ENCODE peak calls at places on chromosome 15, in four cellular contexts. V is bronchial epithelial cell, W is cardiac fibroblast, J is fibroblast of mammary gland. B is an unnamed sample.

GRCh38 chr15:48842501-48842900 is 31.6 kb upstream of the CEP152 start:
- DNase-seq in V (no peak), W (no peak), J (no peak), B (no peak)

GRCh38 chr15:40439461-40440299 is 1.1 kb upstream of the BAHD1 start:
- DNase-seq in V (peak), W (peak), J (peak), B (no peak)

GRCh38 chr15:101455291-101455916 is 34.1 kb downstream of the PCSK6 start:
- DNase-seq in V (no peak), W (no peak), J (peak), B (no peak)

GRCh38 chr15:98968576-98968975 is 39.0 kb downstream of the PGPEP1L start:
- DNase-seq in V (no peak), W (no peak), J (no peak), B (no peak)

GRCh38 chr15:23566070-23567050 is 886 bp downstream of the MKRN3 start:
- DNase-seq in V (no peak), W (no peak), J (no peak), B (peak)

GRCh38 chr15:101348015-101348414 is 53.0 kb upstream of the SNRPA1 start:
- DNase-seq in V (no peak), W (no peak), J (no peak), B (no peak)

GRCh38 chr15:101258238-101259144 is 6.6 kb upstream of the CHSY1 start:
- DNase-seq in V (peak), W (peak), J (peak), B (peak)

GRCh38 chr15:89777821-89778380 is 1.8 kb downstream of the MESP2 start:
- DNase-seq in V (no peak), W (no peak), J (no peak), B (no peak)

GRCh38 chr15:77589839-77590238 is 42.9 kb downstream of the LINGO1 start:
- DNase-seq in V (no peak), W (peak), J (no peak), B (peak)

GRCh38 chr15:77327844-77328529 is 91.9 kb downstream of the PEAK1 start:
- DNase-seq in V (no peak), W (no peak), J (no peak), B (no peak)

DNA sequence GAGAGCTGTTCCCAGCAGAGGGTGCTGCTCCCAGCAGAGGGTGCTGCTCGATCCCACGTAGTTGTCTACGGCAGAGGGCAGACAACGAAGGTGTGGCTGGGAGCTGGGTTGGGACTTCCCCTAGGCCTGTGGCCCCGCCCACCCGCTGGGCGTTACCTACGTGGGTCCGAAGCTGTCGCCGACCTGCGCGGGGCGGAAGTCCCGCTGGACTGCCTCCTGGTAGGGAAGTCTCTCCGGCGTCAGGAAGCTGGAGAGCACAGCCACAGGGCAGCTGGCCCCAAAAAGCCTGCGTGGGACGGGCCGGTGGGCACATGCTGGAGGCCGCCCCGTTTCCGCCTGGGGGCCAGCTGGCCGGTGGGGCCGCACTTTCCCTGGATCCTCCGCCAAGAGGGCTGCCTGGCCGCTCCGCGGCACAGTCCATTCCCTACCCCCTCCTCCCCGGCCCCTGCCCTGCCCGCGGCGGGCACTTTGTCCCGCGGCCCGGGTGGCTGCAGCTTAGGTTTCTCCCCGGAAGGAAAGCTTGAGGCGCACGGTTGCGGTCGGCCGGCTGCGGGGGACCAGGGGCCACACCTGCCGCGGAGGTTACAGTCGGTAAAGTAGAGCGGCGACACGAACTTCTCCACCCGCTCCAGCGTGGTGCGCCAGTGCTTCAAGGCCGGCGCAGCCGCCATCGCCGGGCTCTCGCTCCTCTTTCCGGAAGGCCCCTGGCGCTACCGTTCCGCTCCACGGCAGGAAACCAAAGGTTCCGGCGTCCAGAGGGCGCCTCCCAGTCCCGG is at the start of gene MAN2C1:
- DNase-seq in V (peak), W (peak), J (peak), B (peak)
- TF ChIP-seq CTCF in V (peak), W (peak), J (peak), B (peak)

DNA sequence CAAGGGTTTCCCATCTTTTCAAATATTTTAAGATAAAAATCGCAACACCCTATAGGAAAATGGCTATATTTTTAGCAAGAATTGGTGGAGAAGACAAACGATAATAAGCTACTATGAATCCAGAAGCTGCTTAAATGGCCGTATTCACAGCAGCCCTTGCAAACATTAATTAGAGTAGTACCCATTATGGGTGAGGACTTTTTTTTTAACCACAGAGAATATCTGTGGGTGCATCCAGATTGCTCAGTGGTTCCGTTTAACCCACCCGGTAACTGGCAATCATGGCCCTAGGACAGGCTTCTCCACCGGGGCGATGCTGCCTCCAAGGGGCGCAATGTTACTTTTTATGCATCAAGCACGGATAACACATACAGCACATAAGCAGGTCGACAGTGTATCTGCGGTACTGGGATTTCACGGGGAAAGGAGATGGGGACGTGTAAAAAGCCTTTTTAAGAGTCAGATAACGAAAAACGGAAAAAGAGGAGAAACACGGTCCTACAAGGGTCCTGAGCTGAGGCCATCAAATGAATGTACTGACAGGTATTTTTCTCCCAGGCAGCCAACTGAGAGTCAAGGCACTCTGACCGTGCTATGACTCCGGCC is 968 bp upstream of the TMEM266 start:
- DNase-seq in V (peak), W (no peak), J (peak), B (peak)
- TF ChIP-seq CTCF in V (no peak), W (peak), J (peak), B (no peak)

GRCh38 chr15:63504979-63505841 is 817 bp downstream of the USP3 start:
- DNase-seq in V (peak), W (peak), J (peak), B (peak)
- TF ChIP-seq CTCF in V (peak), W (peak), J (peak), B (peak)

GRCh38 chr15:57667171-57667924 is 39.2 kb upstream of the POLR2M start:
- DNase-seq in V (peak), W (peak), J (peak), B (no peak)
- TF ChIP-seq CTCF in V (peak), W (peak), J (peak), B (peak)

DNA sequence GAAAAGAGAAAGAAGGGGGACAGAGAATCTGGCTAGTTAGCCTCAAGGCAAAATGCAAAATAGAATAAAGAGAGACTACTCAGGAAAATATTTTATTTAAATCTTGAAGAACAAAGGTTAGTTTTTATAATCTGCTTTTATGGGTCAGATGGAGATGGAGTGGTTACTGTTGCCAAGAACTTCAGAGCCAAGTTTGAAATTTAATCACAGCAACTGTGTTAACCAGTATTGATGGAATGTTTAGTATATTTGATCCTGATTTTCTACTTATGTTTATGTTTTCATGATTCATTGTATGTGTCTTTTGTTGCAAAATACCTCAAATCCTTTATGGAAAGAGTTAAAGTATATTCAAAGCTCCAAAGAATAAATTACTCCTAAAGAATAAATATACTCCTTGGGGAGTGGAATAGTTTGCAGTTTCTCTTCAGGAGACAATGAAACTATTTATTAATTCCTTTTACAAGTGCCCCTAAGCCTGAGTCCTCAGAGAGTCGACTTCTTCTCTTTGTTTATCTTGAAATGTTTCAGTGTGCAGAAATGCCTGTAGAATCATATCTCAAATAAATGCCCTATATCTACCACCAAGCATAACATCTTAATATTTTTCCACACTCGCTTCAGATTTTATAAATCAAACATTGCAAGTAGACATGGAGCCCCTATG is 60.9 kb upstream of the THSD4 start:
- DNase-seq in V (no peak), W (no peak), J (no peak), B (no peak)
- TF ChIP-seq CTCF in V (no peak), W (no peak), J (no peak), B (no peak)

B was measured in neural crest cell.